ENCODE peak calls at places on chromosomes 4 and X, in ten cellular contexts. One of them, this sample, is unnamed.

GRCh38 chr4:39083164-39083563 is 21.1 kb downstream of the KLHL5 start:
- DNase-seq in transverse colon: no peak
- DNase-seq in IMR-90: peak; percentile 34
- DNase-seq in stromal cell of bone marrow: peak; percentile 21
- DNase-seq in stimulated activated CD4-positive, alpha-beta T cell treated with anti-CD3 and anti-CD28 coated beads, Interleukin-2, amount 100 ng/mL, for 24 hours: no peak
- DNase-seq in SK-N-SH: no peak
- DNase-seq in hepatocyte: no peak
- DNase-seq in adipocyte: peak; percentile 44
- DNase-seq in cardiac fibroblast: peak; percentile 77
- DNase-seq in epithelial cell of esophagus: peak; percentile 61
- DNase-seq in this sample: no peak

GRCh38 chr4:71526626-71527406 is 188.0 kb downstream of the SLC4A4 start:
- DNase-seq in transverse colon: no peak
- DNase-seq in IMR-90: no peak
- DNase-seq in stromal cell of bone marrow: no peak
- DNase-seq in stimulated activated CD4-positive, alpha-beta T cell treated with anti-CD3 and anti-CD28 coated beads, Interleukin-2, amount 100 ng/mL, for 24 hours: no peak
- DNase-seq in SK-N-SH: no peak
- DNase-seq in hepatocyte: no peak
- DNase-seq in adipocyte: no peak
- DNase-seq in cardiac fibroblast: no peak
- DNase-seq in epithelial cell of esophagus: no peak
- DNase-seq in this sample: no peak

GRCh38 chr4:128517739-128518510 is 230.3 kb upstream of the PGRMC2 start:
- DNase-seq in transverse colon: peak; percentile 14
- DNase-seq in IMR-90: peak; percentile 98
- DNase-seq in stromal cell of bone marrow: peak; percentile 86
- DNase-seq in stimulated activated CD4-positive, alpha-beta T cell treated with anti-CD3 and anti-CD28 coated beads, Interleukin-2, amount 100 ng/mL, for 24 hours: no peak
- DNase-seq in SK-N-SH: peak; percentile 31
- DNase-seq in hepatocyte: peak; percentile 69
- DNase-seq in adipocyte: peak; percentile 91
- DNase-seq in cardiac fibroblast: peak; percentile 96
- DNase-seq in epithelial cell of esophagus: peak; percentile 89
- DNase-seq in this sample: no peak

GRCh38 chr4:90061881-90062280 is 65.3 kb upstream of the CCSER1 start:
- DNase-seq in transverse colon: no peak
- DNase-seq in IMR-90: no peak
- DNase-seq in stromal cell of bone marrow: no peak
- DNase-seq in stimulated activated CD4-positive, alpha-beta T cell treated with anti-CD3 and anti-CD28 coated beads, Interleukin-2, amount 100 ng/mL, for 24 hours: no peak
- DNase-seq in SK-N-SH: no peak
- DNase-seq in hepatocyte: no peak
- DNase-seq in adipocyte: no peak
- DNase-seq in cardiac fibroblast: no peak
- DNase-seq in epithelial cell of esophagus: no peak
- DNase-seq in this sample: no peak

GRCh38 chr4:95715830-95716229 is 124.1 kb upstream of the PDHA2 start:
- DNase-seq in transverse colon: no peak
- DNase-seq in IMR-90: no peak
- DNase-seq in stromal cell of bone marrow: no peak
- DNase-seq in stimulated activated CD4-positive, alpha-beta T cell treated with anti-CD3 and anti-CD28 coated beads, Interleukin-2, amount 100 ng/mL, for 24 hours: no peak
- DNase-seq in SK-N-SH: no peak
- DNase-seq in hepatocyte: peak; percentile 46
- DNase-seq in adipocyte: no peak
- DNase-seq in cardiac fibroblast: no peak
- DNase-seq in epithelial cell of esophagus: peak; percentile 76
- DNase-seq in this sample: no peak

GRCh38 chr4:186192068-186192751 is 843 bp downstream of the CYP4V2 start:
- DNase-seq in transverse colon: peak; percentile 57
- DNase-seq in IMR-90: peak; percentile 48
- DNase-seq in stromal cell of bone marrow: no peak
- DNase-seq in stimulated activated CD4-positive, alpha-beta T cell treated with anti-CD3 and anti-CD28 coated beads, Interleukin-2, amount 100 ng/mL, for 24 hours: peak; percentile 30
- DNase-seq in SK-N-SH: no peak
- DNase-seq in hepatocyte: peak; percentile 37
- DNase-seq in adipocyte: peak; percentile 65
- DNase-seq in cardiac fibroblast: peak; percentile 60
- DNase-seq in epithelial cell of esophagus: peak; percentile 30
- DNase-seq in this sample: no peak

GRCh38 chr4:123250843-123251242 is 145.8 kb upstream of the SPRY1 start:
- DNase-seq in transverse colon: no peak
- DNase-seq in IMR-90: peak; percentile 93
- DNase-seq in stromal cell of bone marrow: peak; percentile 19
- DNase-seq in stimulated activated CD4-positive, alpha-beta T cell treated with anti-CD3 and anti-CD28 coated beads, Interleukin-2, amount 100 ng/mL, for 24 hours: no peak
- DNase-seq in SK-N-SH: peak; percentile 14
- DNase-seq in hepatocyte: peak; percentile 15
- DNase-seq in adipocyte: peak; percentile 65
- DNase-seq in cardiac fibroblast: peak; percentile 67
- DNase-seq in epithelial cell of esophagus: peak; percentile 55
- DNase-seq in this sample: no peak

GRCh38 chr4:112119358-112119783 is 25.9 kb upstream of the FAM241A start:
- DNase-seq in transverse colon: no peak
- DNase-seq in IMR-90: no peak
- DNase-seq in stromal cell of bone marrow: no peak
- DNase-seq in stimulated activated CD4-positive, alpha-beta T cell treated with anti-CD3 and anti-CD28 coated beads, Interleukin-2, amount 100 ng/mL, for 24 hours: peak; percentile 21
- DNase-seq in SK-N-SH: no peak
- DNase-seq in hepatocyte: no peak
- DNase-seq in adipocyte: no peak
- DNase-seq in cardiac fibroblast: no peak
- DNase-seq in epithelial cell of esophagus: no peak
- DNase-seq in this sample: no peak

GRCh38 chrX:7943600-7944245 is 16.5 kb upstream of the PNPLA4 start:
- DNase-seq in transverse colon: peak; percentile 43
- DNase-seq in IMR-90: no peak
- DNase-seq in stromal cell of bone marrow: no peak
- DNase-seq in stimulated activated CD4-positive, alpha-beta T cell treated with anti-CD3 and anti-CD28 coated beads, Interleukin-2, amount 100 ng/mL, for 24 hours: no peak
- DNase-seq in SK-N-SH: no peak
- DNase-seq in hepatocyte: no peak
- DNase-seq in adipocyte: no peak
- DNase-seq in cardiac fibroblast: no peak
- DNase-seq in epithelial cell of esophagus: peak; percentile 79
- DNase-seq in this sample: no peak

GRCh38 chr4:116664198-116664597 is 421.2 kb downstream of the TRAM1L1 start:
- DNase-seq in transverse colon: no peak
- DNase-seq in IMR-90: no peak
- DNase-seq in stromal cell of bone marrow: no peak
- DNase-seq in stimulated activated CD4-positive, alpha-beta T cell treated with anti-CD3 and anti-CD28 coated beads, Interleukin-2, amount 100 ng/mL, for 24 hours: no peak
- DNase-seq in SK-N-SH: peak; percentile 3
- DNase-seq in hepatocyte: no peak
- DNase-seq in adipocyte: no peak
- DNase-seq in cardiac fibroblast: no peak
- DNase-seq in epithelial cell of esophagus: no peak
- DNase-seq in this sample: no peak

GRCh38 chrX:42119076-42119475 is 195.7 kb upstream of the CASK start:
- DNase-seq in transverse colon: no peak
- DNase-seq in IMR-90: peak; percentile 72
- DNase-seq in stromal cell of bone marrow: peak; percentile 62
- DNase-seq in stimulated activated CD4-positive, alpha-beta T cell treated with anti-CD3 and anti-CD28 coated beads, Interleukin-2, amount 100 ng/mL, for 24 hours: no peak
- DNase-seq in SK-N-SH: no peak
- DNase-seq in hepatocyte: peak; percentile 41
- DNase-seq in adipocyte: peak; percentile 67
- DNase-seq in cardiac fibroblast: peak; percentile 90
- DNase-seq in epithelial cell of esophagus: peak; percentile 94
- DNase-seq in this sample: peak; percentile 22

GRCh38 chr4:122960298-122960985 is 38.0 kb upstream of the NUDT6 start:
- DNase-seq in transverse colon: no peak
- DNase-seq in IMR-90: peak; percentile 20
- DNase-seq in stromal cell of bone marrow: no peak
- DNase-seq in stimulated activated CD4-positive, alpha-beta T cell treated with anti-CD3 and anti-CD28 coated beads, Interleukin-2, amount 100 ng/mL, for 24 hours: no peak
- DNase-seq in SK-N-SH: no peak
- DNase-seq in hepatocyte: no peak
- DNase-seq in adipocyte: no peak
- DNase-seq in cardiac fibroblast: peak; percentile 48
- DNase-seq in epithelial cell of esophagus: no peak
- DNase-seq in this sample: no peak

GRCh38 chr4:185787926-185788679 is 23.9 kb downstream of the SORBS2 start:
- DNase-seq in transverse colon: no peak
- DNase-seq in IMR-90: no peak
- DNase-seq in stromal cell of bone marrow: no peak
- DNase-seq in stimulated activated CD4-positive, alpha-beta T cell treated with anti-CD3 and anti-CD28 coated beads, Interleukin-2, amount 100 ng/mL, for 24 hours: no peak
- DNase-seq in SK-N-SH: no peak
- DNase-seq in hepatocyte: no peak
- DNase-seq in adipocyte: no peak
- DNase-seq in cardiac fibroblast: no peak
- DNase-seq in epithelial cell of esophagus: no peak
- DNase-seq in this sample: no peak

GRCh38 chrX:1502853-1503252 is 34.1 kb downstream of the P2RY8 start:
- DNase-seq in transverse colon: no peak
- DNase-seq in IMR-90: no peak
- DNase-seq in stromal cell of bone marrow: no peak
- DNase-seq in stimulated activated CD4-positive, alpha-beta T cell treated with anti-CD3 and anti-CD28 coated beads, Interleukin-2, amount 100 ng/mL, for 24 hours: no peak
- DNase-seq in SK-N-SH: no peak
- DNase-seq in hepatocyte: no peak
- DNase-seq in adipocyte: no peak
- DNase-seq in cardiac fibroblast: no peak
- DNase-seq in epithelial cell of esophagus: no peak
- DNase-seq in this sample: no peak

GRCh38 chr4:70613893-70614572 is 14.5 kb upstream of the ENAM start:
- DNase-seq in transverse colon: no peak
- DNase-seq in IMR-90: no peak
- DNase-seq in stromal cell of bone marrow: peak; percentile 20
- DNase-seq in stimulated activated CD4-positive, alpha-beta T cell treated with anti-CD3 and anti-CD28 coated beads, Interleukin-2, amount 100 ng/mL, for 24 hours: no peak
- DNase-seq in SK-N-SH: no peak
- DNase-seq in hepatocyte: no peak
- DNase-seq in adipocyte: no peak
- DNase-seq in cardiac fibroblast: peak; percentile 33
- DNase-seq in epithelial cell of esophagus: no peak
- DNase-seq in this sample: no peak

GRCh38 chr4:19987746-19988145 is 264.0 kb upstream of the SLIT2 start:
- DNase-seq in transverse colon: no peak
- DNase-seq in IMR-90: peak; percentile 75
- DNase-seq in stromal cell of bone marrow: no peak
- DNase-seq in stimulated activated CD4-positive, alpha-beta T cell treated with anti-CD3 and anti-CD28 coated beads, Interleukin-2, amount 100 ng/mL, for 24 hours: no peak
- DNase-seq in SK-N-SH: no peak
- DNase-seq in hepatocyte: no peak
- DNase-seq in adipocyte: peak; percentile 67
- DNase-seq in cardiac fibroblast: peak; percentile 87
- DNase-seq in epithelial cell of esophagus: peak; percentile 27
- DNase-seq in this sample: no peak

GRCh38 chr4:7813674-7814073 is 126.0 kb downstream of the AFAP1 start:
- DNase-seq in transverse colon: no peak
- DNase-seq in IMR-90: peak; percentile 93
- DNase-seq in stromal cell of bone marrow: no peak
- DNase-seq in stimulated activated CD4-positive, alpha-beta T cell treated with anti-CD3 and anti-CD28 coated beads, Interleukin-2, amount 100 ng/mL, for 24 hours: no peak
- DNase-seq in SK-N-SH: no peak
- DNase-seq in hepatocyte: no peak
- DNase-seq in adipocyte: peak; percentile 47
- DNase-seq in cardiac fibroblast: peak; percentile 91
- DNase-seq in epithelial cell of esophagus: peak; percentile 33
- DNase-seq in this sample: no peak

GRCh38 chr4:185730849-185731608 is 81.0 kb downstream of the SORBS2 start:
- DNase-seq in transverse colon: no peak
- DNase-seq in IMR-90: no peak
- DNase-seq in stromal cell of bone marrow: no peak
- DNase-seq in stimulated activated CD4-positive, alpha-beta T cell treated with anti-CD3 and anti-CD28 coated beads, Interleukin-2, amount 100 ng/mL, for 24 hours: no peak
- DNase-seq in SK-N-SH: no peak
- DNase-seq in hepatocyte: no peak
- DNase-seq in adipocyte: peak; percentile 85
- DNase-seq in cardiac fibroblast: peak; percentile 84
- DNase-seq in epithelial cell of esophagus: peak; percentile 88
- DNase-seq in this sample: no peak

GRCh38 chrX:119984652-119985051 is 41.1 kb upstream of the NKAP start:
- DNase-seq in transverse colon: no peak
- DNase-seq in IMR-90: no peak
- DNase-seq in stromal cell of bone marrow: no peak
- DNase-seq in stimulated activated CD4-positive, alpha-beta T cell treated with anti-CD3 and anti-CD28 coated beads, Interleukin-2, amount 100 ng/mL, for 24 hours: no peak
- DNase-seq in SK-N-SH: no peak
- DNase-seq in hepatocyte: no peak
- DNase-seq in adipocyte: no peak
- DNase-seq in cardiac fibroblast: no peak
- DNase-seq in epithelial cell of esophagus: no peak
- DNase-seq in this sample: peak; percentile 66

GRCh38 chr4:106421441-106422296 is 53.1 kb upstream of the GIMD1 start:
- DNase-seq in transverse colon: no peak
- DNase-seq in IMR-90: peak; percentile 12
- DNase-seq in stromal cell of bone marrow: peak; percentile 7
- DNase-seq in stimulated activated CD4-positive, alpha-beta T cell treated with anti-CD3 and anti-CD28 coated beads, Interleukin-2, amount 100 ng/mL, for 24 hours: no peak
- DNase-seq in SK-N-SH: no peak
- DNase-seq in hepatocyte: peak; percentile 40
- DNase-seq in adipocyte: peak; percentile 65
- DNase-seq in cardiac fibroblast: peak; percentile 68
- DNase-seq in epithelial cell of esophagus: peak; percentile 45
- DNase-seq in this sample: no peak

GRCh38 chr4:159768011-159768410 is 665.1 kb downstream of the RAPGEF2 start:
- DNase-seq in transverse colon: no peak
- DNase-seq in IMR-90: no peak
- DNase-seq in stromal cell of bone marrow: no peak
- DNase-seq in stimulated activated CD4-positive, alpha-beta T cell treated with anti-CD3 and anti-CD28 coated beads, Interleukin-2, amount 100 ng/mL, for 24 hours: no peak
- DNase-seq in SK-N-SH: no peak
- DNase-seq in hepatocyte: no peak
- DNase-seq in adipocyte: no peak
- DNase-seq in cardiac fibroblast: peak; percentile 1
- DNase-seq in epithelial cell of esophagus: no peak
- DNase-seq in this sample: no peak

GRCh38 chrX:11756354-11757318 is 1.4 kb upstream of the MSL3 start:
- DNase-seq in transverse colon: no peak
- DNase-seq in IMR-90: no peak
- DNase-seq in stromal cell of bone marrow: peak; percentile 8
- DNase-seq in stimulated activated CD4-positive, alpha-beta T cell treated with anti-CD3 and anti-CD28 coated beads, Interleukin-2, amount 100 ng/mL, for 24 hours: no peak
- DNase-seq in SK-N-SH: no peak
- DNase-seq in hepatocyte: peak; percentile 16
- DNase-seq in adipocyte: peak; percentile 13
- DNase-seq in cardiac fibroblast: peak; percentile 24
- DNase-seq in epithelial cell of esophagus: peak; percentile 24
- DNase-seq in this sample: no peak

GRCh38 chr4:24382381-24382780 is 202.0 kb downstream of the DHX15 start:
- DNase-seq in transverse colon: no peak
- DNase-seq in IMR-90: peak; percentile 78
- DNase-seq in stromal cell of bone marrow: no peak
- DNase-seq in stimulated activated CD4-positive, alpha-beta T cell treated with anti-CD3 and anti-CD28 coated beads, Interleukin-2, amount 100 ng/mL, for 24 hours: no peak
- DNase-seq in SK-N-SH: no peak
- DNase-seq in hepatocyte: peak; percentile 48
- DNase-seq in adipocyte: no peak
- DNase-seq in cardiac fibroblast: peak; percentile 29
- DNase-seq in epithelial cell of esophagus: peak; percentile 86
- DNase-seq in this sample: no peak

GRCh38 chr4:161359491-161359890 is 804.3 kb downstream of the FSTL5 start:
- DNase-seq in transverse colon: no peak
- DNase-seq in IMR-90: no peak
- DNase-seq in stromal cell of bone marrow: no peak
- DNase-seq in stimulated activated CD4-positive, alpha-beta T cell treated with anti-CD3 and anti-CD28 coated beads, Interleukin-2, amount 100 ng/mL, for 24 hours: no peak
- DNase-seq in SK-N-SH: no peak
- DNase-seq in hepatocyte: peak; percentile 9
- DNase-seq in adipocyte: no peak
- DNase-seq in cardiac fibroblast: no peak
- DNase-seq in epithelial cell of esophagus: peak; percentile 17
- DNase-seq in this sample: no peak

GRCh38 chr4:2634014-2634413 is 97.6 kb downstream of the FAM193A start:
- DNase-seq in transverse colon: no peak
- DNase-seq in IMR-90: no peak
- DNase-seq in stromal cell of bone marrow: no peak
- DNase-seq in stimulated activated CD4-positive, alpha-beta T cell treated with anti-CD3 and anti-CD28 coated beads, Interleukin-2, amount 100 ng/mL, for 24 hours: no peak
- DNase-seq in SK-N-SH: no peak
- DNase-seq in hepatocyte: no peak
- DNase-seq in adipocyte: no peak
- DNase-seq in cardiac fibroblast: no peak
- DNase-seq in epithelial cell of esophagus: no peak
- DNase-seq in this sample: no peak

This sample was measured in NCI-H524 treated with DMSO at 0.1 percent for 48 hours.